ENCODE peak calls at places on chromosomes 5 and 9, in six cellular contexts. B, O, X, C, J and Y are unnamed samples.

GRCh38 chr9:71490810-71491209 is 277.5 kb downstream of the CEMIP2 start:
- DNase-seq in B (no peak), X (no peak), O (no peak), J (no peak), C (peak; percentile 4), Y (no peak)

GRCh38 chr5:1507016-1507375 is 16.8 kb downstream of the LPCAT1 start:
- DNase-seq in B (no peak), J (no peak), X (no peak), O (no peak), C (no peak), Y (no peak)

GRCh38 chr5:36135994-36136393 is 15.7 kb downstream of the LMBRD2 start:
- DNase-seq in B (no peak), X (no peak), C (no peak), O (no peak), J (no peak), Y (no peak)

GRCh38 chr5:122077451-122078115 is 476 bp downstream of the LOX start:
- DNase-seq in C (peak; percentile 13), B (peak; percentile 14), X (no peak), J (no peak), O (no peak), Y (peak; percentile 6)

GRCh38 chr9:136310273-136311030 is 6.6 kb upstream of the CCDC187 start:
- DNase-seq in C (no peak), B (no peak), J (no peak), O (no peak), X (no peak), Y (no peak)

GRCh38 chr9:5798581-5798980 is 34.3 kb downstream of the ERMP1 start:
- DNase-seq in C (no peak), J (no peak), B (no peak), O (no peak), X (no peak), Y (no peak)

GRCh38 chr5:58241383-58241782 is 218.5 kb downstream of the PLK2 start:
- DNase-seq in B (no peak), O (no peak), X (no peak), C (no peak), J (no peak), Y (no peak)

GRCh38 chr5:81014348-81014747 is 54.2 kb downstream of the RASGRF2 start:
- DNase-seq in C (no peak), O (no peak), J (no peak), X (no peak), B (no peak), Y (no peak)

GRCh38 chr9:16333697-16334096 is 536.8 kb downstream of the BNC2 start:
- DNase-seq in B (no peak), J (no peak), X (no peak), C (no peak), O (no peak), Y (no peak)

GRCh38 chr5:123571927-123572326 is 60.0 kb downstream of the CSNK1G3 start:
- DNase-seq in C (no peak), J (no peak), O (no peak), X (no peak), B (no peak), Y (no peak)

GRCh38 chr5:123659495-123659894 is 147.5 kb downstream of the CSNK1G3 start:
- DNase-seq in B (no peak), O (no peak), X (no peak), J (no peak), C (no peak), Y (no peak)

GRCh38 chr9:134475051-134475790 is 149.0 kb downstream of the RXRA start:
- DNase-seq in B (no peak), C (no peak), J (no peak), O (no peak), X (no peak), Y (no peak)

GRCh38 chr9:116365056-116365471 is 211.5 kb downstream of the PAPPA start:
- DNase-seq in B (no peak), O (no peak), J (no peak), X (no peak), C (no peak), Y (no peak)

GRCh38 chr5:138903113-138903789 is 28.1 kb upstream of the LRRTM2 start:
- DNase-seq in B (no peak), J (no peak), X (no peak), C (no peak), O (no peak), Y (no peak)

GRCh38 chr9:38634315-38634714 is 13.9 kb upstream of the ANKRD18A start:
- DNase-seq in C (no peak), X (no peak), J (no peak), B (no peak), O (no peak), Y (no peak)

GRCh38 chr9:134593756-134594375 is 47.7 kb upstream of the COL5A1 start:
- DNase-seq in O (no peak), B (no peak), J (no peak), C (no peak), X (no peak), Y (no peak)

GRCh38 chr5:160434022-160434531 is 12.4 kb downstream of the PTTG1 start:
- DNase-seq in O (no peak), J (peak; percentile 86), C (peak; percentile 46), X (no peak), B (no peak), Y (peak; percentile 45)

GRCh38 chr9:10562581-10563343 is 50.0 kb downstream of the PTPRD start:
- DNase-seq in J (no peak), X (no peak), O (no peak), B (no peak), C (no peak), Y (no peak)

GRCh38 chr9:111914749-111915424 is 18.3 kb downstream of the UGCG start:
- DNase-seq in J (no peak), O (no peak), C (no peak), X (no peak), B (no peak), Y (no peak)

GRCh38 chr5:142301487-142302035 is 23.3 kb downstream of the SPRY4 start:
- DNase-seq in O (no peak), B (no peak), J (no peak), X (no peak), C (no peak), Y (no peak)

GRCh38 chr9:105856020-105856419 is 161.7 kb downstream of the TMEM38B start:
- DNase-seq in J (no peak), O (no peak), C (no peak), B (no peak), X (no peak), Y (no peak)

GRCh38 chr5:92328584-92329259 is 945.6 kb upstream of the ARRDC3 start:
- DNase-seq in C (no peak), B (no peak), X (no peak), O (no peak), J (no peak), Y (no peak)

GRCh38 chr5:76083555-76084495 is 642 bp downstream of the SV2C start:
- DNase-seq in J (no peak), X (no peak), C (no peak), B (peak; percentile 36), O (no peak), Y (peak; percentile 24)

GRCh38 chr9:137665697-137666504 is 47.1 kb downstream of the EHMT1 start:
- DNase-seq in C (no peak), J (no peak), X (no peak), B (no peak), O (no peak), Y (no peak)

GRCh38 chr9:6215562-6215961 is at the start of gene IL33:
- DNase-seq in B (no peak), O (no peak), J (no peak), X (no peak), C (no peak), Y (no peak)

GRCh38 chr9:137761032-137761431 is 116.5 kb upstream of the CACNA1B start:
- DNase-seq in C (no peak), X (no peak), O (no peak), B (no peak), J (peak; percentile 85), Y (no peak)

GRCh38 chr9:91193658-91194391 is 167.9 kb downstream of the AUH start:
- DNase-seq in X (peak; percentile 41), B (peak; percentile 52), C (peak; percentile 93), O (peak; percentile 70), J (no peak), Y (peak; percentile 54)
- TF ChIP-seq POLR2A in X (no peak), B (no peak), C (peak; percentile 94), O (peak; percentile 81), J (peak; percentile 61), Y (no peak)

GRCh38 chr9:27528278-27528885 is 1.2 kb downstream of the MOB3B start:
- DNase-seq in C (no peak), B (peak; percentile 53), O (peak; percentile 43), J (no peak), X (peak; percentile 63), Y (peak; percentile 36)

GRCh38 chr9:27530915-27531762 is 1.5 kb upstream of the MOB3B start:
- DNase-seq in X (no peak), J (no peak), C (no peak), O (no peak), B (no peak), Y (no peak)

GRCh38 chr9:27527702-27528277 is 1.8 kb downstream of the MOB3B start:
- DNase-seq in B (no peak), O (no peak), X (no peak), C (no peak), J (no peak), Y (no peak)

GRCh38 chr9:27528886-27529315 is 713 bp downstream of the MOB3B start:
- DNase-seq in B (peak; percentile 46), X (no peak), C (no peak), O (peak; percentile 34), J (no peak), Y (peak; percentile 44)

GRCh38 chr9:27529316-27530278 is at the start of gene MOB3B:
- DNase-seq in J (no peak), O (peak; percentile 50), C (peak; percentile 31), X (no peak), B (peak; percentile 74), Y (peak; percentile 75)
- TF ChIP-seq POLR2AphosphoS5 in J (no peak), O (no peak), C (no peak), X (no peak), B (no peak), Y (no peak)

GRCh38 chr5:169636477-169637084 is 494 bp upstream of the DOCK2 start:
- DNase-seq in O (no peak), J (no peak), C (no peak), X (no peak), B (no peak), Y (no peak)
- TF ChIP-seq TAF1 in O (no peak), J (no peak), C (no peak), X (no peak), B (no peak), Y (no peak)

GRCh38 chr9:129175825-129176633 is 2.0 kb downstream of the IER5L start:
- DNase-seq in X (no peak), B (peak; percentile 63), J (peak; percentile 49), C (peak; percentile 89), O (peak; percentile 80), Y (no peak)

GRCh38 chr9:129174102-129174723 is 3.8 kb downstream of the IER5L start:
- DNase-seq in X (no peak), B (peak; percentile 87), C (peak; percentile 68), O (peak; percentile 85), J (no peak), Y (peak; percentile 90)

GRCh38 chr9:129173296-129174101 is 4.6 kb downstream of the IER5L start:
- DNase-seq in X (no peak), B (no peak), C (no peak), J (no peak), O (no peak), Y (no peak)

GRCh38 chr9:129175515-129175824 is 2.6 kb downstream of the IER5L start:
- DNase-seq in O (no peak), C (no peak), J (no peak), B (no peak), X (no peak), Y (no peak)

GRCh38 chr9:129174724-129175514 is 3.1 kb downstream of the IER5L start:
- DNase-seq in J (no peak), C (peak; percentile 57), B (no peak), X (no peak), O (peak; percentile 83), Y (no peak)
- TF ChIP-seq POLR2A in J (peak; percentile 1), C (no peak), B (no peak), X (no peak), O (no peak), Y (no peak)